ENCODE peak calls at places on chromosomes 2 and 18, in nine cellular contexts. K is A549; B is psoas muscle; F is dorsolateral prefrontal cortex; Q is upper lobe of right lung; Z is Peyer's patch; J is vagina; M is prostate gland; W is CD4-positive, alpha-beta T cell. A is an unnamed sample.

GRCh38 chr2:217220228-217221013 is 360.6 kb upstream of the TNP1 start:
- DNase-seq in K (no peak), B (no peak), F (no peak), Q (no peak), Z (no peak), J (no peak), M (peak), W (no peak), A (no peak)

GRCh38 chr2:164771897-164772296 is 69.7 kb downstream of the COBLL1 start:
- DNase-seq in K (no peak), B (no peak), F (no peak), Q (no peak), Z (no peak), J (no peak), M (no peak), W (no peak), A (no peak)

GRCh38 chr2:5976626-5977025 is 284.4 kb downstream of the SOX11 start:
- DNase-seq in K (no peak), B (no peak), F (no peak), Q (no peak), Z (no peak), J (no peak), M (no peak), W (no peak), A (no peak)

GRCh38 chr18:51028201-51028805 is 1.7 kb upstream of the SMAD4 start:
- DNase-seq in K (peak), B (no peak), F (no peak), Q (no peak), Z (no peak), J (no peak), M (no peak), W (no peak), A (no peak)

GRCh38 chr18:23071285-23071684 is 64.0 kb upstream of the CABLES1 start:
- DNase-seq in K (no peak), B (peak), F (peak), Q (peak), Z (peak), J (no peak), M (peak), W (peak), A (peak)

GRCh38 chr2:192010073-192010472 is 163.2 kb upstream of the CAVIN2 start:
- DNase-seq in K (no peak), B (no peak), F (no peak), Q (no peak), Z (no peak), J (no peak), M (no peak), W (no peak), A (no peak)

GRCh38 chr2:15941970-15942710 is 1.8 kb downstream of the MYCN start:
- DNase-seq in K (no peak), B (peak), F (no peak), Q (no peak), Z (no peak), J (no peak), M (no peak), W (no peak), A (no peak)

GRCh38 chr18:13067124-13067523 is 76.0 kb downstream of the CEP192 start:
- DNase-seq in K (no peak), B (no peak), F (no peak), Q (no peak), Z (no peak), J (no peak), M (no peak), W (no peak), A (no peak)

GRCh38 chr18:62518460-62519375 is 4.1 kb upstream of the ZCCHC2 start:
- DNase-seq in K (no peak), B (no peak), F (no peak), Q (no peak), Z (no peak), J (no peak), M (no peak), W (no peak), A (no peak)

GRCh38 chr2:25265022-25265421 is 76.7 kb downstream of the DNMT3A start:
- DNase-seq in K (no peak), B (peak), F (no peak), Q (no peak), Z (no peak), J (no peak), M (no peak), W (no peak), A (no peak)

GRCh38 chr2:25268136-25268535 is 73.6 kb downstream of the DNMT3A start:
- DNase-seq in K (no peak), B (peak), F (no peak), Q (no peak), Z (no peak), J (no peak), M (no peak), W (no peak), A (no peak)

GRCh38 chr2:25265802-25266201 is 75.9 kb downstream of the DNMT3A start:
- DNase-seq in K (no peak), B (peak), F (no peak), Q (no peak), Z (no peak), J (no peak), M (no peak), W (peak), A (no peak)

GRCh38 chr2:25269234-25269633 is 72.5 kb downstream of the DNMT3A start:
- DNase-seq in K (no peak), B (no peak), F (no peak), Q (no peak), Z (no peak), J (no peak), M (no peak), W (no peak), A (no peak)

GRCh38 chr2:25266399-25266798 is 75.3 kb downstream of the DNMT3A start:
- DNase-seq in K (no peak), B (no peak), F (no peak), Q (no peak), Z (no peak), J (no peak), M (no peak), W (no peak), A (no peak)
- TF ChIP-seq CTCF in K (no peak), B (no peak), F (no peak), Q (no peak), Z (no peak), J (no peak), M (no peak), W (no peak), A (no peak)

GRCh38 chr2:42297322-42297936 is 63.6 kb downstream of the COX7A2L start:
- DNase-seq in K (no peak), B (no peak), F (no peak), Q (no peak), Z (no peak), J (no peak), M (no peak), W (no peak), A (no peak)
- H3K27ac ChIP-seq in K (no peak), B (no peak), F (no peak), Q (no peak), Z (peak), J (no peak), M (no peak), W (peak), A (peak)

DNA sequence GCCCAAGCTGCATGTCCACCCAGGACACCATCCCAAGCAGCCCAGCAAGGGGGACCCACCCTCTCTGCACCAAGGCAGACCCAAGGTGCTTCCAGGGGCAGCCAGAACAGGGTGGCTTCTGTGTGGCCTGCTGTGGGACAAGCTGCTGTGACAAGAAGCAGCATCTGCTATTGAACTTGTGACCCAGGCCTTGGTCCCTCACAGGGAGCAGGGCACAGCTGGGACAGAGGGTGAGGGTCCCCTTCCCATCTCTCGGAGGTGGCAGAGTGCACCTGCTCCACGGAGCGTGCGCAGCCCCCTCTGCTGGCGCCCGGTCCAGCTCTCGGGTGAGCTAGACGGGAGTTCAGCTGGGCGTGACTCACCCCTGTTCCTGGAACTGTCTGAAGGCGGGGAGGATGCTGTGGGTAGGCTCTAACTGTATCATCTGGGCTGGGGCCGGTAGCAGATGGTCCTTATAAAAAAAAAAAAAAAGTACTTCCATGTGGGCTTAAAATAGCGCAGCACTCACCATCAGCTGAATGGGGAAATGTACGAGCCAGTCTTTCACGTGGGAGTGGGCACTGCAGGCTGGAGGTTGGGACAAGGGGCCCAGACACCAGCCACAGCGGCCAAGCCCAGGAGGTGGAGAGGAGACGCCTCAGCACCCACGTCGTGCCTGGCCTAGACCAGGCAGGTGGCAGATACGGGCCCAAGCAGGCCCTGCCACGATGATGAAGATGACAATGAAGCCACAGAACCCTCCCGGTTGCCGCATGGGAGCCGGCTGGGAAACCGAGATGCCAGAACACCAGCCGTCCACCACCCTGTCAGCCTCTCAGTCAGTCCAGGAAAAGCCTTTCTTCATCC is 136.8 kb upstream of the ID2 start:
- DNase-seq in K (peak), B (peak), F (peak), Q (peak), Z (peak), J (no peak), M (no peak), W (peak), A (peak)
- TF ChIP-seq CTCF in K (peak), B (peak), F (no peak), Q (peak), Z (peak), J (no peak), M (no peak), W (peak), A (no peak)

GRCh38 chr2:203948733-203949132 is 12.2 kb downstream of the ICOS start:
- DNase-seq in K (no peak), B (no peak), F (no peak), Q (no peak), Z (no peak), J (no peak), M (no peak), W (no peak), A (no peak)

GRCh38 chr2:203949228-203949627 is 12.7 kb downstream of the ICOS start:
- DNase-seq in K (no peak), B (no peak), F (no peak), Q (no peak), Z (no peak), J (no peak), M (no peak), W (no peak), A (no peak)

DNA sequence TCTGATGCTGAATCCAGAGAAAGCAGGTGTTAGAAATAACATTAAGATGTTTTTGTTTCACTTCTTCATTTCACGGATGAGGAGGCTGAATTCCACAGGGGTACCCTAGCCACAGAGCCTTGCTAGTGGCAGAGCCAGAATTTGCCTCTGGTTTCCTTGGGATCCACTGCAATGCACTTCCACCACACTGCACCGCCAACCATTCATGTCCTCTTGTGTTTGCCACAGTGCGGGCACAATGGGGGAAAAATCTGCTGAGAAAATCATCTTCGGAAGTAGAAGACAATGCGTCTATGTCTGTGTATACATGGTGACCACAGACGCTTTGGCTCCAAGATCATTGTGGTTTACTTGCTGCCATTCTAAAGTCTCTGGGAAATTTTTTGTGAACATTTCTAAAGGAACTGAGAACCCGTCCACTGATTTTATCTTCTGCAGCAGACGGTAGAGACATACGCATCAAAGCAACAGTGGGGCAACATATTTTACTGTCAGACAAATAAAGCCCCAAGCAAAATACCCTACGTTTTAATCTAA is 14.9 kb downstream of the ICOS start:
- DNase-seq in K (no peak), B (no peak), F (no peak), Q (no peak), Z (no peak), J (no peak), M (no peak), W (peak), A (no peak)
- H3K27ac ChIP-seq in K (no peak), B (no peak), F (no peak), Q (no peak), Z (peak), J (no peak), M (no peak), W (no peak), A (no peak)

GRCh38 chr18:59057493-59057795 is 82.2 kb upstream of the SEC11C start:
- DNase-seq in K (no peak), B (no peak), F (no peak), Q (no peak), Z (no peak), J (no peak), M (no peak), W (no peak), A (no peak)
- TF ChIP-seq CTCF in K (no peak), B (no peak), F (no peak), Q (no peak), Z (no peak), J (no peak), M (no peak), W (peak), A (no peak)

GRCh38 chr2:144931976-144932375 is 412.1 kb upstream of the ZEB2 start:
- DNase-seq in K (no peak), B (no peak), F (no peak), Q (no peak), Z (no peak), J (no peak), M (no peak), W (no peak), A (no peak)
- H3K27ac ChIP-seq in K (no peak), B (no peak), F (no peak), Q (no peak), Z (no peak), J (no peak), M (no peak), W (no peak), A (no peak)

GRCh38 chr2:182650704-182651103 is 65.4 kb upstream of the DNAJC10 start:
- DNase-seq in K (peak), B (no peak), F (no peak), Q (no peak), Z (no peak), J (no peak), M (no peak), W (no peak), A (no peak)
- TF ChIP-seq CTCF in K (peak), B (peak), F (peak), Q (peak), Z (peak), J (peak), M (peak), W (peak), A (peak)

A was measured in body of pancreas.